ENCODE peak calls at places on chromosomes 7 and 10, in five cellular contexts. One of them, this sample, is unnamed.

GRCh38 chr10:113991091-113991860 is 52.4 kb upstream of the ADRB1 start:
- DNase-seq in MM.1S: peak
- DNase-seq in IMR-90: no peak
- DNase-seq in H1: no peak
- DNase-seq in upper lobe of right lung: no peak
- DNase-seq in this sample: no peak

GRCh38 chr10:44125879-44126675 is 258.8 kb downstream of the CXCL12 start:
- DNase-seq in MM.1S: no peak
- DNase-seq in IMR-90: peak
- DNase-seq in H1: no peak
- DNase-seq in upper lobe of right lung: no peak
- DNase-seq in this sample: no peak

GRCh38 chr10:43229208-43230061 is 37.4 kb downstream of the RASGEF1A start:
- DNase-seq in MM.1S: no peak
- DNase-seq in IMR-90: no peak
- DNase-seq in H1: peak
- DNase-seq in upper lobe of right lung: peak
- DNase-seq in this sample: peak

GRCh38 chr10:113292086-113292485 is 260.8 kb upstream of the HABP2 start:
- DNase-seq in MM.1S: no peak
- DNase-seq in IMR-90: no peak
- DNase-seq in H1: no peak
- DNase-seq in upper lobe of right lung: no peak
- DNase-seq in this sample: no peak

GRCh38 chr7:55207423-55207822 is 157.7 kb upstream of the LANCL2 start:
- DNase-seq in MM.1S: no peak
- DNase-seq in IMR-90: no peak
- DNase-seq in H1: no peak
- DNase-seq in upper lobe of right lung: no peak
- DNase-seq in this sample: no peak

GRCh38 chr7:6278749-6279310 is 6.4 kb upstream of the CYTH3 start:
- DNase-seq in MM.1S: no peak
- DNase-seq in IMR-90: peak
- DNase-seq in H1: no peak
- DNase-seq in upper lobe of right lung: no peak
- DNase-seq in this sample: peak

GRCh38 chr10:80686734-80687561 is 149.2 kb downstream of the SH2D4B start:
- DNase-seq in MM.1S: no peak
- DNase-seq in IMR-90: no peak
- DNase-seq in H1: peak
- DNase-seq in upper lobe of right lung: no peak
- DNase-seq in this sample: no peak

GRCh38 chr7:28804990-28805389 is 153.1 kb downstream of the TRIL start:
- DNase-seq in MM.1S: no peak
- DNase-seq in IMR-90: peak
- DNase-seq in H1: no peak
- DNase-seq in upper lobe of right lung: no peak
- DNase-seq in this sample: no peak

GRCh38 chr10:128011059-128011979 is 104.4 kb downstream of the PTPRE start:
- DNase-seq in MM.1S: peak
- DNase-seq in IMR-90: peak
- DNase-seq in H1: peak
- DNase-seq in upper lobe of right lung: peak
- DNase-seq in this sample: peak

GRCh38 chr7:115910541-115911164 is 119.9 kb downstream of the TFEC start:
- DNase-seq in MM.1S: peak
- DNase-seq in IMR-90: peak
- DNase-seq in H1: no peak
- DNase-seq in upper lobe of right lung: no peak
- DNase-seq in this sample: no peak

GRCh38 chr10:122567056-122567660 is 6.6 kb downstream of the DMBT1 start:
- DNase-seq in MM.1S: no peak
- DNase-seq in IMR-90: no peak
- DNase-seq in H1: peak
- DNase-seq in upper lobe of right lung: no peak
- DNase-seq in this sample: no peak

GRCh38 chr7:5854738-5855137 is 25.9 kb upstream of the OCM start:
- DNase-seq in MM.1S: no peak
- DNase-seq in IMR-90: no peak
- DNase-seq in H1: no peak
- DNase-seq in upper lobe of right lung: no peak
- DNase-seq in this sample: no peak

GRCh38 chr7:10874666-10875065 is 99.0 kb upstream of the PHF14 start:
- DNase-seq in MM.1S: no peak
- DNase-seq in IMR-90: no peak
- DNase-seq in H1: no peak
- DNase-seq in upper lobe of right lung: no peak
- DNase-seq in this sample: no peak

GRCh38 chr7:122949186-122949585 is 46.3 kb downstream of the TAS2R16 start:
- DNase-seq in MM.1S: no peak
- DNase-seq in IMR-90: no peak
- DNase-seq in H1: no peak
- DNase-seq in upper lobe of right lung: no peak
- DNase-seq in this sample: no peak

GRCh38 chr10:104612577-104613205 is 28.4 kb upstream of the SORCS3 start:
- DNase-seq in MM.1S: no peak
- DNase-seq in IMR-90: no peak
- DNase-seq in H1: no peak
- DNase-seq in upper lobe of right lung: no peak
- DNase-seq in this sample: no peak

GRCh38 chr7:134941185-134941900 is 45.0 kb upstream of the AGBL3 start:
- DNase-seq in MM.1S: no peak
- DNase-seq in IMR-90: peak
- DNase-seq in H1: no peak
- DNase-seq in upper lobe of right lung: no peak
- DNase-seq in this sample: no peak

GRCh38 chr7:29091121-29091601 is 55.2 kb downstream of the CPVL start:
- DNase-seq in MM.1S: no peak
- DNase-seq in IMR-90: no peak
- DNase-seq in H1: no peak
- DNase-seq in upper lobe of right lung: no peak
- DNase-seq in this sample: no peak

GRCh38 chr7:66146701-66147100 is 32.1 kb downstream of the CRCP start:
- DNase-seq in MM.1S: no peak
- DNase-seq in IMR-90: peak
- DNase-seq in H1: no peak
- DNase-seq in upper lobe of right lung: no peak
- DNase-seq in this sample: no peak

GRCh38 chr7:43220250-43220649 is 107.8 kb downstream of the HECW1 start:
- DNase-seq in MM.1S: no peak
- DNase-seq in IMR-90: peak
- DNase-seq in H1: no peak
- DNase-seq in upper lobe of right lung: no peak
- DNase-seq in this sample: no peak

GRCh38 chr7:151990567-151990966 is 34.3 kb downstream of the GALNTL5 start:
- DNase-seq in MM.1S: no peak
- DNase-seq in IMR-90: peak
- DNase-seq in H1: no peak
- DNase-seq in upper lobe of right lung: no peak
- DNase-seq in this sample: no peak

GRCh38 chr7:81333004-81333403 is 414.2 kb upstream of the SEMA3C start:
- DNase-seq in MM.1S: no peak
- DNase-seq in IMR-90: peak
- DNase-seq in H1: no peak
- DNase-seq in upper lobe of right lung: no peak
- DNase-seq in this sample: no peak

GRCh38 chr10:28587970-28588290 is 55.0 kb downstream of the WAC start:
- DNase-seq in MM.1S: no peak
- DNase-seq in IMR-90: peak
- DNase-seq in H1: no peak
- DNase-seq in upper lobe of right lung: no peak
- DNase-seq in this sample: no peak

GRCh38 chr10:102434251-102434913 is 2.0 kb upstream of the CUEDC2 start:
- DNase-seq in MM.1S: no peak
- DNase-seq in IMR-90: peak
- DNase-seq in H1: no peak
- DNase-seq in upper lobe of right lung: no peak
- DNase-seq in this sample: no peak

GRCh38 chr10:1670541-1671365 is 66.6 kb downstream of the ADARB2 start:
- DNase-seq in MM.1S: no peak
- DNase-seq in IMR-90: no peak
- DNase-seq in H1: no peak
- DNase-seq in upper lobe of right lung: no peak
- DNase-seq in this sample: no peak

GRCh38 chr7:2634265-2635145 is 2.7 kb downstream of the TTYH3 start:
- DNase-seq in MM.1S: no peak
- DNase-seq in IMR-90: no peak
- DNase-seq in H1: no peak
- DNase-seq in upper lobe of right lung: no peak
- DNase-seq in this sample: no peak

GRCh38 chr7:140635345-140635744 is 5.3 kb downstream of the DENND2A start:
- DNase-seq in MM.1S: no peak
- DNase-seq in IMR-90: no peak
- DNase-seq in H1: peak
- DNase-seq in upper lobe of right lung: no peak
- DNase-seq in this sample: no peak

GRCh38 chr7:47772492-47772891 is 175.8 kb downstream of the PKD1L1 start:
- DNase-seq in MM.1S: no peak
- DNase-seq in IMR-90: no peak
- DNase-seq in H1: no peak
- DNase-seq in upper lobe of right lung: no peak
- DNase-seq in this sample: no peak

DNA sequence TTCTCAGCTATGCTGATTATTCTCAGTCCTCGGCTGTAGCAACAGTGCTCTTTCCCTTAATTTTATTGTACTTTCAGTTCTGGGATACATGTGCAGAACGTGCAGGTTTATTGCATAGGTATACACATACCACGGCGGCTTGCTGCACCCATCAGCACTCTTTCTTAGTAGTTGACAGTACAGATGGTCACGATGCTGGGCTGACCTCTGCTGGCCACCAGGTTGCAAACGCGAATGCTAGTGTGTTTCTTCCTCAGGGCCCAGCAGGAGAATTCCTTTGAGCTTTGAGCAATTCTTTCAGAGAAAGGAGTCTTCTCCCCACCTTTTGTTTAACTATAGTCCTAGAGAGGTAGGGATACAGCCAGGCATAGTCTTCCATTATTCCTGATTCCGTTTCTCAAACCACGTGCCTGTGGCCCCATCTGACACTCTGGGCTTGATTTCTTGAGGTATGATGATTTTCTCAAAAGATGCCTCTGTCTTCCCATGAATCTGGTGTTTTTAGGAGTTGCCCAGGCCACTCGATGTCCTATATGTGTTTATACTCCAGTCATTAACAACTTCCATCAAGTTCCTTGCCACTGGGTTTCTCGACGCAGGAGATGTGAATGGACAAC is 48.9 kb upstream of the CDC14C start:
- DNase-seq in MM.1S: peak
- DNase-seq in IMR-90: no peak
- DNase-seq in H1: peak
- DNase-seq in upper lobe of right lung: peak
- DNase-seq in this sample: no peak
- TF ChIP-seq CTCF in MM.1S: peak
- TF ChIP-seq CTCF in IMR-90: peak
- TF ChIP-seq CTCF in H1: peak
- TF ChIP-seq CTCF in upper lobe of right lung: peak
- TF ChIP-seq CTCF in this sample: no peak

DNA sequence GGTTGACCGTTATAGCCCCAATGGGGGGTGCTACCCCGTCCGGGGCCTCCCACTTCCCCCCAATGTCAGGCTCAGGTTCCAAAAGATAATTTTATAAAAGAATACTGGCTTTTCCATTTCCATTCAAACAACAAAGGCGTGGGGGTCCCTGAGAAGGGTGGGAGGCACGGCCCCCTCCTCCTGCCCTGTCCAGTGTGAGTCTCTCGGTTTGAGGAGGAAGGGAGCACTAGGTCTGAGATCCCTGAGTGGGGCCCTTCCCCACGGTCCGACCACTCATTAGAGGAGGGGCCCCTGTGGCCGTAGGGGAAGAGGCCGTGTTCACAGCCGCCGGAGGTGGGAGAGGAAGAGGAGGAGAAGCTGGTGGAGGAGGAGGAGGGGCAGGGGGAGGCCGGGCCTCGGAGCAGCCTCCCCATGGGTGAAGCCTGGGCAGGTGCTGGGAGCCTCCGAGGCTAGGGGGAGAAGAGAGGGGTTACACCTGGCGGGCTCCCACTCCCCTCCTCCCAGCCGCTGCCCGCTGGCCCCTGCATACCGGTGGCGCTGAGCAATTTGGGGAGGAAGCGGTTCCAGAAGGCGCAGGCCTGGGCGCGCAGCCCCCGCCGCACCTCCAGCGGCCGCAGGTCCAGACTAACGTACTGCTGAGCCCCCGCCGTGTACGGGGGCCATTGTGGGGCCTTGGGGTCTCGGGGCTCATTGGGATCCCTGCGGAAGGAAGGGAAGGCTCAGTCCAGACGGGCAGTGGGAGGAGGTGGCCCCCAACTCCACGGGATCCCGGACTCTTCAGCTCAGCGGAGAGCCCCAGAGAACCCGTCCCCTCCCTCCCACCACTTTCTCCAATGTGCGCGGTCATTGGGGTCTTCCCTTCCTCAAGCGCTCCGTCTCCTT is 1.4 kb upstream of the UFSP1 start:
- DNase-seq in MM.1S: no peak
- DNase-seq in IMR-90: no peak
- DNase-seq in H1: peak
- DNase-seq in upper lobe of right lung: no peak
- DNase-seq in this sample: no peak
- H3K27ac ChIP-seq in MM.1S: no peak
- H3K27ac ChIP-seq in IMR-90: peak
- H3K27ac ChIP-seq in H1: peak
- H3K27ac ChIP-seq in upper lobe of right lung: peak
- H3K27ac ChIP-seq in this sample: peak

DNA sequence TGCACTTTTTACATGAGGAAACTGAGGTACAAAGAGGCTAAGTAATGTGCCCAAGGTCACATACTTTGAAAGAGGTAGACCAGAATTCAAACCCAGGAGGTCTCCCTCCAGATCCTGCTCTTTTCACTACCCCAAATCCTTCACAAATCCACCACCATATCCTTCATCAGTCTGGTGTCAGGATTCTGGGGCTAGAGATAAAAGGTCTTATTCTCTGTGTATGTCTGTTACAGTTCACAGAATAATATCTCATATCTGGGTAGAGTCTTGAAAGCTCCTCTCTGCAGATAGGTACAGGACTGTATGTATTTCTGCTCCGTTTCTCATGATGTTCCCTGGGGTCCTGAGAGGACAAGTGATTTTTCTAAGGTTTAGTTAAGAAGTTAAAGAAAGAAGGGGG is 4.9 kb downstream of the PIK3CG start:
- DNase-seq in MM.1S: no peak
- DNase-seq in IMR-90: no peak
- DNase-seq in H1: no peak
- DNase-seq in upper lobe of right lung: no peak
- DNase-seq in this sample: no peak
- H3K4me3 ChIP-seq in MM.1S: peak
- H3K4me3 ChIP-seq in IMR-90: no peak
- H3K4me3 ChIP-seq in H1: no peak
- H3K4me3 ChIP-seq in upper lobe of right lung: no peak
- H3K4me3 ChIP-seq in this sample: no peak

GRCh38 chr10:71747039-71747807 is 26.1 kb downstream of the VSIR start:
- DNase-seq in MM.1S: no peak
- DNase-seq in IMR-90: no peak
- DNase-seq in H1: no peak
- DNase-seq in upper lobe of right lung: no peak
- DNase-seq in this sample: no peak
- TF ChIP-seq CTCF in MM.1S: no peak
- TF ChIP-seq CTCF in IMR-90: no peak
- TF ChIP-seq CTCF in H1: no peak
- TF ChIP-seq CTCF in upper lobe of right lung: no peak
- TF ChIP-seq CTCF in this sample: no peak

GRCh38 chr7:91353923-91354322 is 89.7 kb downstream of the FZD1 start:
- DNase-seq in MM.1S: no peak
- DNase-seq in IMR-90: no peak
- DNase-seq in H1: no peak
- DNase-seq in upper lobe of right lung: no peak
- DNase-seq in this sample: no peak
- H3K27ac ChIP-seq in MM.1S: no peak
- H3K27ac ChIP-seq in IMR-90: no peak
- H3K27ac ChIP-seq in H1: no peak
- H3K27ac ChIP-seq in upper lobe of right lung: no peak
- H3K27ac ChIP-seq in this sample: no peak